ENCODE peak calls at places on chromosomes 11 and 22, in four cellular contexts. One of them, this sample, is unnamed.

GRCh38 chr11:15918212-15918611 is 438.1 kb downstream of the SOX6 start:
- DNase-seq in uterus: no peak
- DNase-seq in psoas muscle: no peak
- DNase-seq in esophagus squamous epithelium: no peak
- DNase-seq in this sample: no peak

GRCh38 chr22:41347066-41347859 is 34.5 kb upstream of the TEF start:
- DNase-seq in psoas muscle: no peak
- DNase-seq in esophagus squamous epithelium: no peak
- DNase-seq in uterus: no peak
- DNase-seq in this sample: no peak

GRCh38 chr11:17498475-17498874 is 21.8 kb upstream of the ABCC8 start:
- DNase-seq in esophagus squamous epithelium: no peak
- DNase-seq in psoas muscle: no peak
- DNase-seq in uterus: no peak
- DNase-seq in this sample: no peak

GRCh38 chr11:105071060-105071732 is 26.1 kb upstream of the CARD16 start:
- DNase-seq in uterus: no peak
- DNase-seq in esophagus squamous epithelium: no peak
- DNase-seq in psoas muscle: no peak
- DNase-seq in this sample: no peak

GRCh38 chr11:41459602-41460405 is at the start of gene LRRC4C:
- DNase-seq in psoas muscle: no peak
- DNase-seq in uterus: no peak
- DNase-seq in esophagus squamous epithelium: no peak
- DNase-seq in this sample: no peak

GRCh38 chr22:41197808-41198585 is 7.1 kb upstream of the L3MBTL2 start:
- DNase-seq in uterus: no peak
- DNase-seq in esophagus squamous epithelium: no peak
- DNase-seq in psoas muscle: no peak
- DNase-seq in this sample: peak; percentile 58

GRCh38 chr11:17528906-17529813 is 15.1 kb downstream of the USH1C start:
- DNase-seq in psoas muscle: no peak
- DNase-seq in esophagus squamous epithelium: no peak
- DNase-seq in uterus: no peak
- DNase-seq in this sample: no peak

GRCh38 chr11:45669956-45670355 is 4.5 kb upstream of the CHST1 start:
- DNase-seq in esophagus squamous epithelium: no peak
- DNase-seq in uterus: no peak
- DNase-seq in psoas muscle: no peak
- DNase-seq in this sample: no peak

GRCh38 chr22:32457031-32457430 is 7.2 kb downstream of the BPIFC start:
- DNase-seq in psoas muscle: no peak
- DNase-seq in esophagus squamous epithelium: no peak
- DNase-seq in uterus: no peak
- DNase-seq in this sample: no peak

GRCh38 chr11:80815752-80816453 is 1375.1 kb upstream of the TENM4 start:
- DNase-seq in psoas muscle: no peak
- DNase-seq in uterus: no peak
- DNase-seq in esophagus squamous epithelium: no peak
- DNase-seq in this sample: no peak

GRCh38 chr11:132943737-132944556 is 588.4 kb downstream of the OPCML start:
- DNase-seq in uterus: no peak
- DNase-seq in esophagus squamous epithelium: no peak
- DNase-seq in psoas muscle: no peak
- DNase-seq in this sample: no peak

GRCh38 chr22:40352763-40353162 is 6.5 kb downstream of the ADSL start:
- DNase-seq in uterus: no peak
- DNase-seq in psoas muscle: no peak
- DNase-seq in esophagus squamous epithelium: no peak
- DNase-seq in this sample: no peak

GRCh38 chr11:76185931-76186401 is 20.3 kb downstream of the WNT11 start:
- DNase-seq in psoas muscle: peak; percentile 86
- DNase-seq in uterus: peak; percentile 40
- DNase-seq in esophagus squamous epithelium: no peak
- DNase-seq in this sample: no peak

GRCh38 chr22:36966851-36967535 is 52.3 kb downstream of the TST start:
- DNase-seq in uterus: no peak
- DNase-seq in esophagus squamous epithelium: no peak
- DNase-seq in psoas muscle: no peak
- DNase-seq in this sample: no peak

GRCh38 chr11:70541176-70541575 is 142.8 kb downstream of the CTTN start:
- DNase-seq in psoas muscle: no peak
- DNase-seq in uterus: no peak
- DNase-seq in esophagus squamous epithelium: no peak
- DNase-seq in this sample: peak; percentile 29

GRCh38 chr11:94130589-94131362 is 2.1 kb downstream of the PANX1 start:
- DNase-seq in esophagus squamous epithelium: no peak
- DNase-seq in uterus: peak; percentile 59
- DNase-seq in psoas muscle: no peak
- DNase-seq in this sample: no peak

GRCh38 chr22:24437820-24438328 is 10.5 kb downstream of the ADORA2A start:
- DNase-seq in uterus: no peak
- DNase-seq in psoas muscle: no peak
- DNase-seq in esophagus squamous epithelium: no peak
- DNase-seq in this sample: no peak

GRCh38 chr11:45182902-45183301 is 36.5 kb downstream of the PRDM11 start:
- DNase-seq in esophagus squamous epithelium: no peak
- DNase-seq in uterus: peak; percentile 47
- DNase-seq in psoas muscle: no peak
- DNase-seq in this sample: no peak

GRCh38 chr11:41222236-41222635 is 237.2 kb downstream of the LRRC4C start:
- DNase-seq in esophagus squamous epithelium: no peak
- DNase-seq in psoas muscle: no peak
- DNase-seq in uterus: no peak
- DNase-seq in this sample: no peak

GRCh38 chr11:111435046-111435698 is 56.1 kb upstream of the POU2AF1 start:
- DNase-seq in esophagus squamous epithelium: no peak
- DNase-seq in uterus: no peak
- DNase-seq in psoas muscle: no peak
- DNase-seq in this sample: no peak

GRCh38 chr11:126311464-126312291 is 7.8 kb downstream of the DCPS start:
- DNase-seq in esophagus squamous epithelium: no peak
- DNase-seq in psoas muscle: no peak
- DNase-seq in uterus: no peak
- DNase-seq in this sample: no peak

GRCh38 chr11:79439430-79439892 is 1.4 kb downstream of the TENM4 start:
- DNase-seq in esophagus squamous epithelium: no peak
- DNase-seq in psoas muscle: no peak
- DNase-seq in uterus: no peak
- DNase-seq in this sample: no peak

GRCh38 chr11:104036603-104037394 is at the start of gene DDI1:
- DNase-seq in psoas muscle: no peak
- DNase-seq in uterus: no peak
- DNase-seq in esophagus squamous epithelium: no peak
- DNase-seq in this sample: peak; percentile 40

GRCh38 chr22:34414467-34415440 is 494.5 kb upstream of the LARGE1 start:
- DNase-seq in uterus: no peak
- DNase-seq in psoas muscle: no peak
- DNase-seq in esophagus squamous epithelium: no peak
- DNase-seq in this sample: no peak

GRCh38 chr11:129440028-129440630 is 64.5 kb downstream of the BARX2 start:
- DNase-seq in uterus: no peak
- DNase-seq in esophagus squamous epithelium: no peak
- DNase-seq in psoas muscle: no peak
- DNase-seq in this sample: no peak

GRCh38 chr11:116730568-116730967 is 42.2 kb downstream of the BUD13 start:
- DNase-seq in uterus: no peak
- DNase-seq in psoas muscle: no peak
- DNase-seq in esophagus squamous epithelium: no peak
- DNase-seq in this sample: no peak

GRCh38 chr11:116733386-116733755 is 39.4 kb downstream of the BUD13 start:
- DNase-seq in psoas muscle: no peak
- DNase-seq in uterus: no peak
- DNase-seq in esophagus squamous epithelium: no peak
- DNase-seq in this sample: no peak

GRCh38 chr11:116731097-116731761 is 41.6 kb downstream of the BUD13 start:
- DNase-seq in esophagus squamous epithelium: no peak
- DNase-seq in psoas muscle: no peak
- DNase-seq in uterus: no peak
- DNase-seq in this sample: no peak

GRCh38 chr11:116732740-116733385 is 39.9 kb downstream of the BUD13 start:
- DNase-seq in uterus: peak; percentile 33
- DNase-seq in psoas muscle: peak; percentile 46
- DNase-seq in esophagus squamous epithelium: no peak
- DNase-seq in this sample: peak; percentile 68

DNA sequence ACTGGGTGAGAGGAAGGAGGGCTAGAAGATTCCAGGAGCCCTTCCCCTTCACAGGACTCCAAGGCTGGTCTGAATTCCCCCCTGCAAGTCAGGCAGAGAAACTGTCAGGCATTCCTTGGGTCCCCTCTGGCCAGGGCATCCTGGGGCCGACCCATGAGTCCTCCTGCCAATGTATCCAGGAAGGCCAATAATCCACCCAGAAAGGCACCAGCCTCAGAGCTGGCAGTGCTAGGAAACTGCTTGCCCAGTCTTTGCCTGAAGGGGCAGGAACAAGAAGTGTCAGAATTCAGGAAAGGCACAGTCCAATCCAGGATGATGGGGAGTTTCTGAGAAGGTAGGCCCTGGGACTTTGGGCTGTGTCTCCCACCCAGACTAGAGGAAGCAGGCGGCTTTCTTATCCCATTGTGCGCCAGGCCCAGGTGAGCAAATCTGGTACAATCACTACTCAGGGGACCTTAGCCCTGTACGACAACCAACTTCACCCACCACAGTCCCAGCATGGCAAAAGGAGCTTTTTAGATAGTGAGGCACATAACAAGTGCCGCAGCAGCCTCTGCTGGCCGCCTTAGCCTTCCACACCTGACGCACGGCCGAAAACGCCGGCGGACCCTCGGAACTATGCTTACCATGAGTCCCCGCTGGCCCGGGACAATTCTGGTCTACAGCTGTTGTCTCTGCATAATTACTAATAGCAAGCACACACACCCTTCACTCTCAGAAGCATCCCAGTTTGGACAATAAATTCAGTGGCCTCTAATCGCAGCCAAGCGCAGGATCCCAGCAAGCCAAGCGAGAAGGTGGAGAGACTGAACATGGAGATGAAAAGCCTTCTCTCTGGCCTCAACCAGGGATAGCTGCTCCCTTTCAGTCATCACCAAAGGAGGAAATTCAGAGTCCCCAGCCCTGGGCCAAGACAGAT is 40.7 kb downstream of the BUD13 start:
- DNase-seq in esophagus squamous epithelium: no peak
- DNase-seq in uterus: no peak
- DNase-seq in psoas muscle: no peak
- DNase-seq in this sample: no peak
- H3K4me3 ChIP-seq in esophagus squamous epithelium: no peak overlapping the region
- H3K4me3 ChIP-seq in uterus: no peak overlapping the region
- H3K4me3 ChIP-seq in psoas muscle: no peak overlapping the region
- H3K4me3 ChIP-seq in this sample: no peak overlapping the region

DNA sequence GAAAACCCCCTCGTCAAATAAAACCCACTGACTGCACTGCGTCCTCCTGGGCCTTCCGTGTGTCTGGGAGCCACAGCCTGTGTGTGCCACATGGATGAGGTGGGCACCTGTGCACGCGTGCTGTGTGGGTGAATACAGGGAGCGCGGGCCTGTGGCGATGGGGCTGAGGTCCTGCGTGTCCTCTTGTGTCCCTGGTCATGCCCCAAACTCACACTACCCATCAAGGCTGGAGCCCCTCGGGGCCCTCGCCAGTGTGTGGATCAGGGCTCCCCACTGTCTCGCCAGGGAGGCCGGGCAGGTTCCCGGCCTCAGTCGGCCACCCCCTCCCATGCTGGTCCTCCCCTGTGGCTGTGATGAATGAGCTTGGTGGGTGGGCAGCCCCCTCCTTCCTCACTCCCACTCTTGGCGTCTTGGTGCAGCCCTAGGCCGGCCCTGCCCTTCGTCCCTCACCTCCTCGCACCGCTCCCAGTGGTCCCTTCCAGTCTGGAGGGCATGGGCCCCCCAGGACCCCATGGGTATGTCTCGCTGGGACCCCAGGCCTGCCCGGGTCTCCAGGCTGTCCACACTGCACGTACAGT is 712 bp upstream of the CD151 start:
- DNase-seq in psoas muscle: no peak
- DNase-seq in esophagus squamous epithelium: no peak
- DNase-seq in uterus: no peak
- DNase-seq in this sample: no peak
- H3K4me1 ChIP-seq in psoas muscle: peaks cover 52% of the 10 kb centered on the region
- H3K4me1 ChIP-seq in esophagus squamous epithelium: peaks cover 96% of the 10 kb centered on the region
- H3K4me1 ChIP-seq in uterus: no peaks in the 10 kb centered on the region
- H3K4me1 ChIP-seq in this sample: peaks cover 79% of the 10 kb centered on the region

DNA sequence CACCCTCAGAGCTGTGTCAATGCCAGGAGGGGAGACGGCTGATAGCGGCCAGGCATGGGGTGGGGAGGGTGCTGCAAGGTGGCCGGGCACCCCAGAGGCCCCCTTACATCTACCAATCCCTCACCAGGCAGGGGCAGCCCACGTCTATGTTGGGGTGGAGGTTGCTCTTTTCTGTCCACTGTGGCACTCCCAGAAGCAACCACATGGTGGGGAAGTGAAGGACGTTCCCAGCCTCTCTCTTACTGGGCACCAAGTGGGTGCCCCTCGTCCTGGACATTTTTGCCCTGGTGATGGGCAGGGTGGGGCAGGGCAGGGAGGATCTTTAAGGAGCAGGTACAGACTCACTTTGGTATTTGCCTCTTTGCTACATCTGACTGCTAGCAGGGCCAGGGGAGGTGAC is 47.5 kb downstream of the NECTIN1 start:
- DNase-seq in psoas muscle: no peak
- DNase-seq in uterus: no peak
- DNase-seq in esophagus squamous epithelium: no peak
- DNase-seq in this sample: no peak
- TF ChIP-seq CTCF in psoas muscle: no peak
- TF ChIP-seq CTCF in uterus: no peak
- TF ChIP-seq CTCF in esophagus squamous epithelium: no peak
- TF ChIP-seq CTCF in this sample: no peak

GRCh38 chr22:46835693-46836092 is 73.2 kb downstream of the TBC1D22A start:
- DNase-seq in esophagus squamous epithelium: no peak
- DNase-seq in psoas muscle: no peak
- DNase-seq in uterus: no peak
- DNase-seq in this sample: no peak
- H3K4me3 ChIP-seq in esophagus squamous epithelium: no peak overlapping the region
- H3K4me3 ChIP-seq in psoas muscle: no peak overlapping the region
- H3K4me3 ChIP-seq in uterus: no peak overlapping the region
- H3K4me3 ChIP-seq in this sample: no peak overlapping the region

GRCh38 chr22:49853981-49854791 is 542 bp downstream of the ZBED4 start:
- DNase-seq in uterus: no peak
- DNase-seq in esophagus squamous epithelium: no peak
- DNase-seq in psoas muscle: no peak
- DNase-seq in this sample: peak; percentile 65
- H3K4me1 ChIP-seq in uterus: no peaks in the 10 kb centered on the region
- H3K4me1 ChIP-seq in esophagus squamous epithelium: peaks cover 40% of the 10 kb centered on the region
- H3K4me1 ChIP-seq in psoas muscle: peaks cover 21% of the 10 kb centered on the region
- H3K4me1 ChIP-seq in this sample: peaks cover 35% of the 10 kb centered on the region

GRCh38 chr11:69521461-69521860 is 40.0 kb downstream of the LINC01488 start:
- DNase-seq in esophagus squamous epithelium: no peak
- DNase-seq in uterus: no peak
- DNase-seq in psoas muscle: no peak
- DNase-seq in this sample: peak; percentile 8

GRCh38 chr11:69524291-69524882 is 42.9 kb downstream of the LINC01488 start:
- DNase-seq in psoas muscle: no peak
- DNase-seq in esophagus squamous epithelium: no peak
- DNase-seq in uterus: no peak
- DNase-seq in this sample: peak; percentile 12

GRCh38 chr11:69524991-69525411 is 43.5 kb downstream of the LINC01488 start:
- DNase-seq in uterus: no peak
- DNase-seq in esophagus squamous epithelium: no peak
- DNase-seq in psoas muscle: no peak
- DNase-seq in this sample: peak; percentile 20

GRCh38 chr11:69525516-69526452 is 44.3 kb downstream of the LINC01488 start:
- DNase-seq in psoas muscle: no peak
- DNase-seq in uterus: no peak
- DNase-seq in esophagus squamous epithelium: no peak
- DNase-seq in this sample: peak; percentile 33

GRCh38 chr11:69523453-69523852 is 42.0 kb downstream of the LINC01488 start:
- DNase-seq in psoas muscle: no peak
- DNase-seq in esophagus squamous epithelium: no peak
- DNase-seq in uterus: no peak
- DNase-seq in this sample: no peak
- TF ChIP-seq CTCF in psoas muscle: no peak
- TF ChIP-seq CTCF in esophagus squamous epithelium: no peak
- TF ChIP-seq CTCF in uterus: no peak
- TF ChIP-seq CTCF in this sample: no peak